ENCODE peak calls at places on chromosomes 6 and 20, in seven cellular contexts. One of them, this sample, is unnamed.
A peak's percentile ranks its signal among the peaks of the same experiment; 100 is the strongest.

GRCh38 chr20:63896136-63896890 is 1.4 kb downstream of the DNAJC5 start:
- DNase-seq in choroid plexus epithelial cell: no peak
- DNase-seq in lung: peak; percentile 51
- DNase-seq in lower lobe of right lung: peak; percentile 80
- DNase-seq in cardiac fibroblast: peak; percentile 22
- DNase-seq in AG10803: peak; percentile 40
- DNase-seq in breast epithelium: no peak
- DNase-seq in this sample: peak; percentile 21

GRCh38 chr6:101522254-101522653 is 128.7 kb downstream of the GRIK2 start:
- DNase-seq in AG10803: no peak
- DNase-seq in cardiac fibroblast: no peak
- DNase-seq in lung: no peak
- DNase-seq in breast epithelium: no peak
- DNase-seq in choroid plexus epithelial cell: no peak
- DNase-seq in lower lobe of right lung: no peak
- DNase-seq in this sample: no peak

GRCh38 chr20:46512943-46513844 is at the start of gene ZNF334:
- DNase-seq in AG10803: peak; percentile 38
- DNase-seq in breast epithelium: peak; percentile 61
- DNase-seq in choroid plexus epithelial cell: peak; percentile 61
- DNase-seq in lower lobe of right lung: peak; percentile 81
- DNase-seq in lung: peak; percentile 73
- DNase-seq in cardiac fibroblast: peak; percentile 57
- DNase-seq in this sample: peak; percentile 6

GRCh38 chr6:15322781-15323536 is 77.1 kb downstream of the JARID2 start:
- DNase-seq in lung: no peak
- DNase-seq in breast epithelium: no peak
- DNase-seq in choroid plexus epithelial cell: no peak
- DNase-seq in lower lobe of right lung: no peak
- DNase-seq in AG10803: peak; percentile 64
- DNase-seq in cardiac fibroblast: no peak
- DNase-seq in this sample: peak; percentile 42

GRCh38 chr20:23782366-23782983 is 31.7 kb upstream of the CST1 start:
- DNase-seq in lower lobe of right lung: no peak
- DNase-seq in breast epithelium: no peak
- DNase-seq in lung: no peak
- DNase-seq in choroid plexus epithelial cell: peak; percentile 64
- DNase-seq in cardiac fibroblast: peak; percentile 29
- DNase-seq in AG10803: peak; percentile 15
- DNase-seq in this sample: peak; percentile 25

GRCh38 chr20:59207742-59208357 is 44.2 kb downstream of the ZNF831 start:
- DNase-seq in cardiac fibroblast: peak; percentile 4
- DNase-seq in breast epithelium: no peak
- DNase-seq in lung: peak; percentile 63
- DNase-seq in lower lobe of right lung: peak; percentile 75
- DNase-seq in AG10803: peak; percentile 15
- DNase-seq in choroid plexus epithelial cell: peak; percentile 2
- DNase-seq in this sample: no peak

GRCh38 chr20:25120920-25121319 is 39.0 kb upstream of the VSX1 start:
- DNase-seq in breast epithelium: no peak
- DNase-seq in choroid plexus epithelial cell: no peak
- DNase-seq in lower lobe of right lung: no peak
- DNase-seq in cardiac fibroblast: no peak
- DNase-seq in lung: no peak
- DNase-seq in AG10803: no peak
- DNase-seq in this sample: no peak

GRCh38 chr6:155829646-155830045 is 374.0 kb upstream of the NOX3 start:
- DNase-seq in cardiac fibroblast: no peak
- DNase-seq in lower lobe of right lung: no peak
- DNase-seq in breast epithelium: no peak
- DNase-seq in choroid plexus epithelial cell: no peak
- DNase-seq in lung: no peak
- DNase-seq in AG10803: no peak
- DNase-seq in this sample: no peak

GRCh38 chr6:165678429-165678828 is 15.4 kb upstream of the PDE10A start:
- DNase-seq in lung: no peak
- DNase-seq in choroid plexus epithelial cell: no peak
- DNase-seq in cardiac fibroblast: no peak
- DNase-seq in breast epithelium: no peak
- DNase-seq in lower lobe of right lung: no peak
- DNase-seq in AG10803: no peak
- DNase-seq in this sample: no peak

GRCh38 chr20:35660122-35660937 is 4.4 kb downstream of the CPNE1 start:
- DNase-seq in lung: no peak
- DNase-seq in cardiac fibroblast: no peak
- DNase-seq in choroid plexus epithelial cell: no peak
- DNase-seq in lower lobe of right lung: no peak
- DNase-seq in AG10803: no peak
- DNase-seq in breast epithelium: no peak
- DNase-seq in this sample: no peak

GRCh38 chr6:147201885-147202515 is 2.2 kb upstream of the STXBP5 start:
- DNase-seq in cardiac fibroblast: peak; percentile 30
- DNase-seq in lung: peak; percentile 36
- DNase-seq in AG10803: peak; percentile 32
- DNase-seq in lower lobe of right lung: no peak
- DNase-seq in breast epithelium: no peak
- DNase-seq in choroid plexus epithelial cell: peak; percentile 73
- DNase-seq in this sample: peak; percentile 39

GRCh38 chr20:20664795-20665194 is 47.6 kb downstream of the RALGAPA2 start:
- DNase-seq in choroid plexus epithelial cell: peak; percentile 52
- DNase-seq in breast epithelium: no peak
- DNase-seq in cardiac fibroblast: peak; percentile 47
- DNase-seq in AG10803: no peak
- DNase-seq in lung: no peak
- DNase-seq in lower lobe of right lung: no peak
- DNase-seq in this sample: peak; percentile 27

GRCh38 chr20:45032276-45032675 is 66.0 kb downstream of the STK4 start:
- DNase-seq in lung: no peak
- DNase-seq in breast epithelium: no peak
- DNase-seq in lower lobe of right lung: no peak
- DNase-seq in AG10803: no peak
- DNase-seq in choroid plexus epithelial cell: no peak
- DNase-seq in cardiac fibroblast: no peak
- DNase-seq in this sample: no peak

GRCh38 chr20:37877832-37878772 is 24.8 kb upstream of the VSTM2L start:
- DNase-seq in breast epithelium: no peak
- DNase-seq in lung: no peak
- DNase-seq in AG10803: no peak
- DNase-seq in lower lobe of right lung: no peak
- DNase-seq in cardiac fibroblast: no peak
- DNase-seq in choroid plexus epithelial cell: no peak
- DNase-seq in this sample: no peak

GRCh38 chr6:82084324-82084920 is 163.1 kb downstream of the IBTK start:
- DNase-seq in choroid plexus epithelial cell: no peak
- DNase-seq in breast epithelium: no peak
- DNase-seq in lower lobe of right lung: no peak
- DNase-seq in AG10803: no peak
- DNase-seq in lung: no peak
- DNase-seq in cardiac fibroblast: no peak
- DNase-seq in this sample: no peak

GRCh38 chr6:114083251-114083650 is 112.3 kb upstream of the HDAC2 start:
- DNase-seq in cardiac fibroblast: no peak
- DNase-seq in lung: no peak
- DNase-seq in lower lobe of right lung: no peak
- DNase-seq in choroid plexus epithelial cell: no peak
- DNase-seq in breast epithelium: no peak
- DNase-seq in AG10803: no peak
- DNase-seq in this sample: no peak

GRCh38 chr6:387293-387694 is 4.3 kb upstream of the IRF4 start:
- DNase-seq in lower lobe of right lung: no peak
- DNase-seq in choroid plexus epithelial cell: no peak
- DNase-seq in AG10803: no peak
- DNase-seq in cardiac fibroblast: peak; percentile 14
- DNase-seq in breast epithelium: no peak
- DNase-seq in lung: no peak
- DNase-seq in this sample: peak; percentile 74
- H3K4me3 ChIP-seq in lower lobe of right lung: no peak overlapping the region
- H3K4me3 ChIP-seq in choroid plexus epithelial cell: no peak overlapping the region
- H3K4me3 ChIP-seq in AG10803: no peak overlapping the region
- H3K4me3 ChIP-seq in cardiac fibroblast: no peak overlapping the region
- H3K4me3 ChIP-seq in breast epithelium: no peak overlapping the region
- H3K4me3 ChIP-seq in lung: no peak overlapping the region
- H3K4me3 ChIP-seq in this sample: no peak overlapping the region

DNA sequence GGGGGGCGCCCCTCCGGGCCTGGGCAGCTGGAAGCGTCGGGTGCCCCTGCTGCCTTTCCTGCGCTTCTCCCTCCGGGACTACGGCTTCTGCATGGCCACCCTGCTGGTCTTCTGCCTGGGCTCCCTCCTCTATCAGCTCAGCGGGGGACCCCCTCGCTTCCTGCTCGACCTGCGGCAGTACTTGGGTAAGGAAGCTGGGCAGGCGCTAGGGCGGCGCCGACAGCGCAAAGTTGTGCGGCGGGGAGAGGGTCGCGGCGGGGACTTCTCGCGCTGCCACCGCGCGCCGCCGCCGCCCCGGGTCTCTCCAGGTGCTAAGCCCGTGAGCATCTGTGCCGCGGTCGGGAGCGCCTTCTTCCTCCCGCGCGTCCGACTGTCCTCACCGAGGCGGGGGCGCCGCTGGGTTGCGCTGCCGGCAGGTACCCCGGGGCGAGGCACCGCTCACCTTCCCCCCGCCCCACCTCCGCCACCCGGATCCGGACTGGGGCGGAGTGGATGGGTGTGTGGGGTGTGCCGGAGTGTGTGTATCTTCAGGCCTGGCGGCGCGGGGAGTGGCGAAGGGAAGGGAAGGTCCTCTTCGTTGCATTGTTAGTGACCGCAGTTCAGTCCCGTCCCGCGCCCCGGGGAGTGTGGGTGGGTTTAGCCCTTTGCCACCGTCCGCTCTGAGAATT is 797 bp downstream of the UST start:
- DNase-seq in lung: peak; percentile 55
- DNase-seq in AG10803: peak; percentile 32
- DNase-seq in lower lobe of right lung: peak; percentile 76
- DNase-seq in choroid plexus epithelial cell: peak; percentile 55
- DNase-seq in breast epithelium: peak; percentile 53
- DNase-seq in cardiac fibroblast: peak; percentile 38
- DNase-seq in this sample: peak; percentile 42
- TF ChIP-seq CTCF in lung: no peak
- TF ChIP-seq CTCF in AG10803: no peak
- TF ChIP-seq CTCF in lower lobe of right lung: no peak
- TF ChIP-seq CTCF in choroid plexus epithelial cell: no peak
- TF ChIP-seq CTCF in breast epithelium: no peak
- TF ChIP-seq CTCF in cardiac fibroblast: no peak
- TF ChIP-seq CTCF in this sample: no peak

DNA sequence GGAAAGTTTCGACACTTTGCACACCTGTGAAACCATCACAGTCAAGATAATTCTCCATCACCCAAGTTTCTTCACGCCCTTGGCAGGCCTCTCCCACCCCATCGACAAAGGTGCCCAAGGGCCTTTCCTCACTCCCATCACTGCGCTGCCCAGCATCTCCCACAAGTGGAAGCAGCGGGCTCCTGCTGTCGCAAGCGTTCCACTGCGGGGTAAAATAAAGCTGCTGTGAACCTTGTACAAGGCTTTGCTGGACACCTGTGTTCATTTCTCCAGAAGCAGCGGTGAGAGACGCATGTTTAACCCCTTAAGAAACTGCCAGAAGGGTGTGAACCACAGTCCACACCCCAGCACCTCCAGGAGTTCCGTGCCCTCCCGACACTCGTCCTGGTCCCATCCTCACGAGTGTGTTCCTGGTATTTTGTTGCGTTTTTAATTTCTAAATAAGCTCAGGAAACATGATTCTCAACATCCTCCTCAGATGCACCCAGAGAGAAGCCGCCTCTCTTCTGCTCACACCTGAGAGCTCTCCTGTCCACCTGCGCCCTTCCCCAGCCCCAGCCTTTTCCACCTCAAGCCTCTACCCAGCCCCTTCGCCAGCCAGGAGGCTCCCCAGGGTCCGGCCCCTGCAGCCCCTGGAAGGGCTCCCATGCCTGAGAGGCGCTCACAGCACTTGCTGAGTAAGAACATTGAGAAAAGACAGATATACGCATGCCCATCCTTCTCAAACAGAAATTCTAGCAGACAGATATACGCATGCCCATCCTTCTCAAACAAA is 97.5 kb downstream of the TAF4 start:
- DNase-seq in breast epithelium: peak; percentile 28
- DNase-seq in AG10803: no peak
- DNase-seq in lower lobe of right lung: no peak
- DNase-seq in cardiac fibroblast: no peak
- DNase-seq in choroid plexus epithelial cell: no peak
- DNase-seq in lung: no peak
- DNase-seq in this sample: no peak
- H3K4me3 ChIP-seq in breast epithelium: no peak overlapping the region
- H3K4me3 ChIP-seq in AG10803: no peak overlapping the region
- H3K4me3 ChIP-seq in lower lobe of right lung: no peak overlapping the region
- H3K4me3 ChIP-seq in cardiac fibroblast: no peak overlapping the region
- H3K4me3 ChIP-seq in choroid plexus epithelial cell: no peak overlapping the region
- H3K4me3 ChIP-seq in lung: no peak overlapping the region
- H3K4me3 ChIP-seq in this sample: no peak overlapping the region

GRCh38 chr6:51963980-51964379 is 123.4 kb downstream of the PKHD1 start:
- DNase-seq in choroid plexus epithelial cell: no peak
- DNase-seq in lower lobe of right lung: no peak
- DNase-seq in lung: no peak
- DNase-seq in AG10803: no peak
- DNase-seq in cardiac fibroblast: no peak
- DNase-seq in breast epithelium: no peak
- DNase-seq in this sample: no peak

GRCh38 chr6:51960419-51960818 is 127.0 kb downstream of the PKHD1 start:
- DNase-seq in AG10803: no peak
- DNase-seq in breast epithelium: no peak
- DNase-seq in choroid plexus epithelial cell: no peak
- DNase-seq in lower lobe of right lung: no peak
- DNase-seq in cardiac fibroblast: no peak
- DNase-seq in lung: no peak
- DNase-seq in this sample: no peak

GRCh38 chr6:51965222-51965801 is 122.1 kb downstream of the PKHD1 start:
- DNase-seq in breast epithelium: no peak
- DNase-seq in lung: no peak
- DNase-seq in choroid plexus epithelial cell: no peak
- DNase-seq in lower lobe of right lung: no peak
- DNase-seq in cardiac fibroblast: no peak
- DNase-seq in AG10803: no peak
- DNase-seq in this sample: no peak

GRCh38 chr6:51962355-51962754 is 125.1 kb downstream of the PKHD1 start:
- DNase-seq in breast epithelium: no peak
- DNase-seq in lung: no peak
- DNase-seq in cardiac fibroblast: no peak
- DNase-seq in AG10803: no peak
- DNase-seq in lower lobe of right lung: no peak
- DNase-seq in choroid plexus epithelial cell: no peak
- DNase-seq in this sample: no peak

DNA sequence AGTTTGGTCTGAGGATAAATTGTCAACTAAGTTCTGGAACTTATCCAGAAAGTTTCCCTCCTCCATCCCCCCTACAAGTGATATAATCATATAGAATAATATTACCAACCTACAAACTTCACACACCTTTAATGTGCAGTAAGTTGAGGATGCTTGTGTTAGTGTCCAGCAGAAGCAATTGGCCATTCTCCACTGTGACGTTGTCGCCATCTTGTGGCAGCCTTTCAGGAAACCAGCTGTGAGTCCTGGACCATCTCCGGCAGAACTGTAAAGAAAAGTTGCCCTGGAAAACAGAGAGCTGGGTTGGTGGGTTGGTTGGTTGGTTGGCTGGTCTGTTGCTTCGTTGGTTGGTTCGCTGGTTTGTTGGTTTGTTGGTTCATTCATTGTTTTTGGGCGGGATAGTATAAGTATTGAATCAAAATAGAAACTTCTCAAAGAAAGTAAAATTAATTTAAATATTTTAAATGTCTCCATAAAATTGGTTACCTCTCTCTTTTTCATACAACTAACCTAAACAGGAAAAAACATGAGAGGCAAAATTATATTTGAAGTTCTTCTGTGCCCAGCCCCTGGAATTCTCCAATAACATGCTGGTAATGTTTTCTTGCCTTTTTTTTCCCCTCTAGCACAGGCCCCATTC is 127.5 kb downstream of the PKHD1 start:
- DNase-seq in AG10803: peak; percentile 59
- DNase-seq in breast epithelium: peak; percentile 79
- DNase-seq in cardiac fibroblast: peak; percentile 72
- DNase-seq in choroid plexus epithelial cell: peak; percentile 80
- DNase-seq in lower lobe of right lung: peak; percentile 61
- DNase-seq in lung: peak; percentile 70
- DNase-seq in this sample: peak; percentile 67
- TF ChIP-seq CTCF in AG10803: peak; percentile 88
- TF ChIP-seq CTCF in breast epithelium: peak; percentile 73
- TF ChIP-seq CTCF in cardiac fibroblast: peak; percentile 73
- TF ChIP-seq CTCF in choroid plexus epithelial cell: peak; percentile 91
- TF ChIP-seq CTCF in lower lobe of right lung: peak; percentile 57
- TF ChIP-seq CTCF in lung: peak; percentile 15
- TF ChIP-seq CTCF in this sample: peak; percentile 72

This sample was measured in fibroblast of the aortic adventitia.